ENCODE peak calls at places on chromosomes 3 and 15, in eight cellular contexts. V, P, L, M, H, A, X and D are unnamed samples.

GRCh38 chr3:166425900-166426611 is 588.8 kb upstream of the BCHE start:
- DNase-seq in M (no peak), P (no peak), L (no peak), V (no peak), H (no peak), X (no peak), A (no peak), D (no peak)

GRCh38 chr15:81113204-81113657 is 20.8 kb upstream of the CFAP161 start:
- DNase-seq in L (no peak), P (no peak), X (no peak), H (no peak), M (no peak), A (peak; percentile 22), V (peak; percentile 13), D (no peak)

GRCh38 chr15:101545548-101546505 is 56.3 kb upstream of the PCSK6 start:
- DNase-seq in A (no peak), H (no peak), V (no peak), P (no peak), M (no peak), X (no peak), L (no peak), D (no peak)

GRCh38 chr3:197795200-197795599 is 4.1 kb downstream of the LRCH3 start:
- DNase-seq in A (peak; percentile 39), V (peak; percentile 93), M (no peak), H (no peak), P (peak; percentile 50), X (no peak), L (no peak), D (no peak)

GRCh38 chr15:95016511-95017219 is 785.3 kb downstream of the MCTP2 start:
- DNase-seq in X (no peak), A (peak; percentile 18), L (no peak), V (peak; percentile 35), P (no peak), H (no peak), M (peak; percentile 26), D (no peak)

GRCh38 chr3:143885803-143886427 is 37.6 kb upstream of the SLC9A9 start:
- DNase-seq in A (peak; percentile 43), V (peak; percentile 49), X (no peak), M (peak; percentile 43), H (peak; percentile 16), L (no peak), P (peak; percentile 48), D (no peak)

GRCh38 chr3:120350431-120350941 is 1.3 kb upstream of the LRRC58 start:
- DNase-seq in X (peak; percentile 62), A (peak; percentile 69), L (peak; percentile 12), M (peak; percentile 15), V (peak; percentile 82), H (no peak), P (peak; percentile 40), D (no peak)

GRCh38 chr3:150362515-150363302 is 45.4 kb upstream of the TSC22D2 start:
- DNase-seq in P (no peak), L (no peak), H (no peak), A (peak; percentile 89), V (no peak), M (no peak), X (no peak), D (no peak)

GRCh38 chr3:61080737-61081445 is 170.4 kb downstream of the FHIT start:
- DNase-seq in A (no peak), M (no peak), P (no peak), L (no peak), H (no peak), V (no peak), X (no peak), D (no peak)

GRCh38 chr3:194382196-194382891 is 12.8 kb upstream of the LRRC15 start:
- DNase-seq in A (no peak), P (no peak), L (no peak), H (no peak), X (no peak), M (no peak), V (no peak), D (peak; percentile 41)

GRCh38 chr3:49616491-49616941 is 57.6 kb upstream of the APEH start:
- DNase-seq in A (peak; percentile 76), L (no peak), V (peak; percentile 30), M (no peak), X (peak; percentile 52), H (no peak), P (no peak), D (peak; percentile 34)

GRCh38 chr3:55804170-55805095 is 317.3 kb upstream of the WNT5A start:
- DNase-seq in L (no peak), M (no peak), A (peak; percentile 3), X (no peak), V (no peak), H (no peak), P (no peak), D (no peak)

GRCh38 chr3:127483902-127484591 is 106.5 kb downstream of the TPRA1 start:
- DNase-seq in M (no peak), H (no peak), X (peak; percentile 47), A (no peak), V (no peak), L (no peak), P (no peak), D (peak; percentile 59)

GRCh38 chr3:72008226-72008996 is 223.5 kb upstream of the PROK2 start:
- DNase-seq in H (no peak), V (peak; percentile 81), P (no peak), M (no peak), X (no peak), A (peak; percentile 16), L (no peak), D (no peak)

GRCh38 chr3:43477600-43477999 is 144.2 kb downstream of the ANO10 start:
- DNase-seq in H (no peak), L (peak; percentile 13), P (no peak), X (no peak), A (no peak), V (no peak), M (peak; percentile 97), D (peak; percentile 82)

GRCh38 chr15:59168536-59168935 is 38.1 kb upstream of the LDHAL6B start:
- DNase-seq in P (no peak), V (peak; percentile 70), M (peak; percentile 64), X (no peak), A (peak; percentile 69), H (no peak), L (no peak), D (no peak)

GRCh38 chr3:41053220-41053619 is 146.1 kb upstream of the CTNNB1 start:
- DNase-seq in X (no peak), M (no peak), L (no peak), A (peak; percentile 48), V (no peak), P (no peak), H (no peak), D (no peak)

GRCh38 chr3:45864760-45865567 is 21.4 kb upstream of the CCR9 start:
- DNase-seq in X (no peak), M (no peak), L (no peak), V (no peak), P (no peak), A (no peak), H (no peak), D (no peak)

GRCh38 chr3:152328841-152329240 is 60.1 kb downstream of the MBNL1 start:
- DNase-seq in A (peak; percentile 79), X (no peak), P (peak; percentile 80), L (no peak), H (peak; percentile 70), V (peak; percentile 96), M (peak; percentile 93), D (no peak)

GRCh38 chr3:96843505-96844203 is 29.3 kb downstream of the EPHA6 start:
- DNase-seq in L (no peak), P (no peak), M (no peak), V (no peak), H (no peak), A (no peak), X (no peak), D (no peak)

GRCh38 chr3:129327510-129327909 is 48.8 kb downstream of the HMCES start:
- DNase-seq in P (no peak), X (no peak), H (no peak), L (no peak), V (no peak), M (no peak), A (no peak), D (no peak)

GRCh38 chr15:63763476-63764123 is 70.1 kb downstream of the HERC1 start:
- DNase-seq in M (no peak), V (peak; percentile 74), X (no peak), A (peak; percentile 71), L (no peak), H (no peak), P (no peak), D (no peak)

GRCh38 chr3:124296416-124296815 is 304.5 kb upstream of the ROPN1 start:
- DNase-seq in X (no peak), H (no peak), P (no peak), M (no peak), A (peak; percentile 35), L (no peak), V (no peak), D (no peak)

GRCh38 chr15:85955501-85956391 is 123.9 kb upstream of the AGBL1 start:
- DNase-seq in M (no peak), V (no peak), L (no peak), H (no peak), A (no peak), P (peak; percentile 23), X (no peak), D (no peak)

GRCh38 chr15:34271493-34271892 is 46.7 kb downstream of the EMC4 start:
- DNase-seq in M (peak; percentile 7), V (peak; percentile 74), A (peak; percentile 17), H (no peak), X (no peak), P (peak; percentile 52), L (no peak), D (no peak)

GRCh38 chr15:38651328-38652038 is 86.9 kb upstream of the RASGRP1 start:
- DNase-seq in V (no peak), M (no peak), H (no peak), A (no peak), P (no peak), X (no peak), L (peak; percentile 15), D (peak; percentile 79)

GRCh38 chr15:48565560-48566482 is 79.7 kb downstream of the FBN1 start:
- DNase-seq in V (peak; percentile 93), X (no peak), A (peak; percentile 26), H (no peak), L (no peak), P (peak; percentile 39), M (peak; percentile 89), D (no peak)

GRCh38 chr3:144458283-144458682 is 486.7 kb downstream of the DIPK2A start:
- DNase-seq in X (no peak), P (no peak), A (no peak), V (no peak), L (no peak), M (no peak), H (no peak), D (no peak)